ENCODE peak calls at places on chromosomes 1 and 21, in eight cellular contexts. B is NT2/D1, R is pancreas, C is left lung, T is adrenal gland, W is OCI-LY7, H is endothelial cell of umbilical vein, X is stomach. F is an unnamed sample. For H3K4me1, the result is how much of the 10 kb centered on the place peaks cover.

GRCh38 chr1:147723691-147724323 is 36.6 kb downstream of the GJA5 start:
- DNase-seq in C (peak), H (peak), T (peak), W (peak), B (peak), X (no peak), R (peak), F (no peak)

GRCh38 chr1:225766967-225767413 is 10.6 kb upstream of the SRP9 start:
- DNase-seq in C (no peak), H (peak), W (peak), B (no peak), R (no peak), X (peak), T (peak), F (peak)

GRCh38 chr21:43362928-43363314 is 64.0 kb downstream of the SIK1 start:
- DNase-seq in H (no peak), R (no peak), W (peak), C (no peak), B (no peak), X (no peak), T (no peak), F (no peak)

GRCh38 chr1:39128959-39129358 is 75.5 kb upstream of the MACF1 start:
- DNase-seq in C (peak), H (no peak), R (peak), X (peak), T (no peak), B (no peak), W (no peak), F (no peak)

GRCh38 chr1:18748435-18748834 is 111.0 kb downstream of the TAS1R2 start:
- DNase-seq in B (no peak), H (no peak), T (no peak), C (no peak), X (no peak), R (no peak), W (no peak), F (no peak)

GRCh38 chr1:29838738-29839320 is 602.5 kb downstream of the PTPRU start:
- DNase-seq in W (no peak), X (no peak), H (no peak), R (no peak), C (no peak), B (no peak), T (no peak), F (no peak)

GRCh38 chr21:44360174-44360573 is 6.8 kb downstream of the TRPM2 start:
- DNase-seq in X (no peak), R (no peak), H (no peak), T (no peak), B (no peak), C (no peak), W (no peak), F (no peak)

GRCh38 chr1:181396171-181396670 is 87.1 kb upstream of the CACNA1E start:
- DNase-seq in B (no peak), C (no peak), H (no peak), W (no peak), T (no peak), R (no peak), X (no peak), F (no peak)

GRCh38 chr1:184262119-184262518 is 124.7 kb upstream of the C1orf21 start:
- DNase-seq in R (no peak), B (no peak), C (no peak), W (no peak), H (no peak), T (no peak), X (no peak), F (no peak)

GRCh38 chr1:41532206-41532975 is 47.9 kb upstream of the EDN2 start:
- DNase-seq in H (no peak), X (no peak), B (no peak), W (no peak), R (no peak), T (no peak), C (peak), F (peak)

GRCh38 chr1:41530411-41530810 is 45.9 kb upstream of the EDN2 start:
- DNase-seq in H (no peak), R (no peak), X (no peak), C (peak), W (no peak), B (no peak), T (no peak), F (peak)

GRCh38 chr1:41528106-41528505 is 43.6 kb upstream of the EDN2 start:
- DNase-seq in W (no peak), C (no peak), B (no peak), H (no peak), T (no peak), X (no peak), R (no peak), F (no peak)

GRCh38 chr1:41528726-41529605 is 44.5 kb upstream of the EDN2 start:
- DNase-seq in T (no peak), H (no peak), X (no peak), R (no peak), B (no peak), W (no peak), C (peak), F (no peak)

GRCh38 chr1:41529621-41530395 is 45.3 kb upstream of the EDN2 start:
- DNase-seq in B (no peak), C (peak), H (no peak), W (no peak), R (no peak), T (no peak), X (no peak), F (no peak)
- H3K4me1 ChIP-seq in B (under half), C (under half), H (under half), W (under half), R (under half), T (under half), X (under half), F (under half)

GRCh38 chr1:177981186-177981585 is 11.3 kb upstream of the SEC16B start:
- DNase-seq in H (no peak), C (no peak), R (no peak), W (no peak), X (no peak), T (no peak), B (no peak), F (no peak)

GRCh38 chr1:177983087-177983823 is 13.4 kb upstream of the SEC16B start:
- DNase-seq in R (no peak), H (no peak), C (no peak), W (no peak), X (no peak), B (no peak), T (no peak), F (no peak)

GRCh38 chr1:177984761-177985160 is 14.9 kb upstream of the SEC16B start:
- DNase-seq in X (no peak), T (no peak), W (no peak), C (no peak), H (no peak), B (no peak), R (no peak), F (no peak)

GRCh38 chr1:177979272-177979671 is 9.4 kb upstream of the SEC16B start:
- DNase-seq in C (no peak), H (no peak), W (no peak), B (no peak), X (no peak), T (no peak), R (no peak), F (no peak)

DNA sequence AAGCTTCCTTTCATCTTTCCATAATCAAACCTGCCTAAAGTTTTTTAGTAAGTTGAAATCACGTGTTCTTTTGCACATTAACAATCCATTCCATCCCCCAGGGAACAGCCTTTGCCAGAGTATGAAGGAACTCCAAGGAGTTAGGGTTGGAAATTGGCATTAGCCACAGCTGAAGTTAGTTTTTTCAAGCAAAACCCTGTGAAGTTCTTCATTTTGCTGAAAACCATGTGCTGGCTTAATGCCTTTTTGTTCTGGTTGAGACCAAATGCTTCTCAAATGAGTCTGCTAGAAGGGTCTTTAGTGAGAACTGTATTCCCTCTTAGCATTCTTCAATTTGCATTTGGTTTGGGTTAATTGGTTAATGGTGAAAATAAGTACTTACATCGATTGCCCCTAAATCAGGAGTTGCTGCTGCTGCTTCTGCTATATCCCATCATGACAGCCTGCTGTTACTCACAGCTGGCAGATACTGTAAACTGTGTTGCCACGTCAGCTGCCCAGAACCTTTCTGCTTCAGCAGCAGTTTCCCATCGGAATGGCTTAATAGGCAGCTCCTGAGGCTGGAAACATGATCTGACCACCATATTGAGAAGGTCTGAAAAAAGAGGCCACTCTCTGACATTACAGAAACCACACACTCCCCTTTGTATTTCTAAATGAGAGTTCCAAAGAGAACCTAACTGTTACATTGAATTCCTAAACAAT is 14.1 kb upstream of the SEC16B start:
- DNase-seq in C (peak), B (no peak), W (no peak), H (no peak), R (peak), X (no peak), T (peak), F (peak)
- H3K4me3 ChIP-seq in C (no peak), B (no peak), W (no peak), H (no peak), R (peak), X (no peak), T (no peak), F (no peak)

GRCh38 chr1:5884110-5884509 is 108.1 kb downstream of the NPHP4 start:
- DNase-seq in R (no peak), H (no peak), B (no peak), W (no peak), X (no peak), T (no peak), C (no peak), F (no peak)
- H3K4me1 ChIP-seq in R (under half), H (under half), B (under half), W (under half), X (under half), T (under half), C (under half), F (under half)

DNA sequence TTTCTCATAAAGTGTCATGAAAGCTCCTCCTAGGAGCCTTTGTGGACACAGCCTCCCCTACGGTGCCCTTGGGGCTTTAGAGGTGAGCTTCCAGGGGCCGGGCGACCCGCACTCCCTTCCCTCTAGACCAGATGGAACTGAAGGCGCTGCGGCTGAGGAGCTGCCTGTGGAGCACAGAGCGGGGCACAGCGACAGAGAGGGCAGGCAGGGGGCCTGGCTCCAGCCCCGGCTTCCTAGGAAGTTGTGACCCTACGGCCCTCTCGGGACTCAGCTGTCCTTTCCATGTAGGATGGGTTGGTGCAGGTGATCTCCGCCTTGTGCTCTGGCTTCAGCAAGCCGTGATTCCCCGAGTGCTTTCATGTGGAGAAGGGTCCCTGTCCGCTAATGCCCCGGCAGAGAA is 23.6 kb upstream of the NEK2 start:
- DNase-seq in C (no peak), W (no peak), X (no peak), B (no peak), R (no peak), H (no peak), T (no peak), F (no peak)
- H3K4me3 ChIP-seq in C (no peak), W (no peak), X (no peak), B (no peak), R (no peak), H (no peak), T (no peak), F (no peak)

DNA sequence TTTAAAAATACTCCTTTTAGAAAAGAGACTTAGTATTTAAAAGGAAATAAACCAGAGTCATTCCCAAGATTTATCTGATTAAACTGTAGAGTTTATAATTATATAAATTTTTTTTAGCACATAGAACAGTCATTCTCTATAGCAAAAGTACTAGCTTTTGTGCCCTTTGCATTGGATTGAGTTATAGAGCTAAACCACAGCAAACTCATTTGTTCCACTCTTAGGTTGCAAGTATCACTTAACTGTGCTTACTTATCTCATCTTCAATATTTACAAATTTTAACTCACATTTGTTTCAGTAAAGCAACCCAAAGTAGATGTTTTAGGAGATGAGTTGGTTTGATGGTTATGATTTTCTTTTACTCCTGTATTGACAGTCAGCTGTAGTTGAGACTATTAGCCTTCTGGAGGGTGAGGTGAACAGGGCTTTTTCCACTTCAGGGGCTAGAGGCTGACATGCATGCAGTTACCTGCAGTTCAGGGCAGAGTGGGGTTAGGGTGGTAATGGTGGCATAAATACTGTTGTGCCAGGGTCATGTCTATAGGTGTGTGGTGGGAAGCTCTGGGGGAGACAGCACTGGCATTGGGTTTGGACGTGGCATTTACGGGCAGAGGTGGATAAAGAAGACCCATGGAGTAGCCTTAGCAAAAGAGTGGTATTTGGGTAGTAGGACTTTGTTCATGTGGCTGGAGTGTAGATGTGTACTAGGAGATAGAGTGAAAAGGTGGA is 42.1 kb downstream of the DYRK1A start:
- DNase-seq in X (no peak), B (no peak), H (no peak), W (no peak), R (no peak), T (no peak), C (no peak), F (no peak)
- H3K4me1 ChIP-seq in X (under half), B (under half), H (under half), W (under half), R (under half), T (under half), C (half or more), F (under half)

DNA sequence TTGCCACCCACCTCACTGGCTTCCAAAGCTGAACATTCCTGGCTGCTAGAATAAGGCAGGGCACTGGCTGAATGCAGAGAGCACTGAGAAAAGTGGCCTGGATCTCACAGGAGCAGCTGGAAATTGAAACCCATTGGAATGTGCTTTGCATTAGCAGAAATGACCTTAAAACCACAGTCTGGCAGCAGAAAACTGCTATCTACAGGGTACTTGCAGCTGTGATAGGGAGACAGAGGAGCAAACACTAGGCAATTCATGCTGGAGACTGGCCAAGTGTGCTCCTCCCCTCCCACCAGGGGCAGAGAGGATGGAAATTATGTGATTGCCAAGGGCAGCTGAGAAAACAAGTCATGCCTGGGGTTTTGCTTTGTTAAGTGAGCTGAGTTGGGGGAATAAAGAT is 47.2 kb downstream of the HSD3B1 start:
- DNase-seq in X (peak), T (peak), W (no peak), R (peak), H (peak), C (no peak), B (no peak), F (peak)
- H3K4me3 ChIP-seq in X (no peak), T (no peak), W (no peak), R (no peak), H (no peak), C (no peak), B (no peak), F (no peak)

DNA sequence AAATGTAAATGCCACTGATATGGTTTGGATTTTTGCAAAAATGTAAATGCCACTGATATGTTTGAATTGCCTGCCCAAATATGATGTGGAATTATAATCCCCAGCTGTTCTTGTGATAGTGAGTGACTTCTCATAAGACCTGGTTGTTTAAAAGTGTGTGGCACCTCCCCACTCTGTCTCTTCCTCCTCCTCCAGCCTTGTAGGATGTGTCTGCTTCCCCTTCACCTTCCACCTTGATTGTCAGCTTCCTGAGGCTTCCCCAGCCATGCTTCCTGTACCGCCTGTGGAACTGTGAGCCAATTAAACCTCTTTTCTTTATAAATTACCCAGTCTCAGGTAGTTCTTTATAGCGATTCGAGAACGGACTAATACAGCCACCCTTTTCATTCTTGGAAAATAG is 1.3 kb upstream of the CCT8 start:
- DNase-seq in X (no peak), H (no peak), C (no peak), R (no peak), T (no peak), B (no peak), W (no peak), F (no peak)
- H3K4me1 ChIP-seq in X (under half), H (under half), C (half or more), R (under half), T (under half), B (under half), W (half or more), F (under half)

F was measured in ovary.